ENCODE peak calls at places on chromosomes 16 and 17, in nine cellular contexts. Y is tibial nerve; D is H1; S is activated CD8-positive, alpha-beta T cell treated with anti-CD3 and anti-CD28 coated beads, Interleukin-2, amount 10 ng/mL, durations not matched to agents 7 days and 5 days; N is NCI-H510A; J is iris pigment epithelial cell; E is globus pallidus; B is DMS153; T is EL. U is an unnamed sample.

GRCh38 chr17:51083976-51084375 is 36.7 kb downstream of the SPAG9 start:
- DNase-seq in Y (no peak), D (no peak), S (no peak), N (no peak), J (no peak), E (no peak), B (no peak), T (no peak), U (no peak)

GRCh38 chr16:54171855-54172537 is 114.6 kb downstream of the IRX3 start:
- DNase-seq in Y (no peak), D (no peak), S (no peak), N (no peak), J (peak; percentile 84), E (no peak), B (no peak), T (peak; percentile 50), U (peak; percentile 49)

GRCh38 chr17:50739098-50739497 is 19.7 kb downstream of the LUC7L3 start:
- DNase-seq in Y (no peak), D (no peak), S (no peak), N (no peak), J (no peak), E (no peak), B (no peak), T (no peak), U (no peak)

GRCh38 chr16:87304951-87305350 is 12.2 kb downstream of the C16orf95 start:
- DNase-seq in Y (no peak), D (no peak), S (no peak), N (no peak), J (no peak), E (no peak), B (no peak), T (no peak), U (no peak)

GRCh38 chr16:68033101-68033500 is 10.0 kb downstream of the DUS2 start:
- DNase-seq in Y (no peak), D (no peak), S (no peak), N (no peak), J (no peak), E (no peak), B (no peak), T (peak; percentile 14), U (no peak)

GRCh38 chr17:4534515-4534914 is 20.7 kb downstream of the MYBBP1A start:
- DNase-seq in Y (no peak), D (no peak), S (no peak), N (no peak), J (no peak), E (no peak), B (no peak), T (no peak), U (no peak)

GRCh38 chr17:32769846-32770245 is 107.1 kb downstream of the MYO1D start:
- DNase-seq in Y (no peak), D (no peak), S (no peak), N (no peak), J (no peak), E (no peak), B (no peak), T (no peak), U (no peak)

GRCh38 chr16:19338335-19338734 is 52.8 kb downstream of the CLEC19A start:
- DNase-seq in Y (no peak), D (no peak), S (no peak), N (no peak), J (no peak), E (no peak), B (no peak), T (no peak), U (no peak)

GRCh38 chr16:47732122-47732805 is 271.1 kb downstream of the PHKB start:
- DNase-seq in Y (no peak), D (peak; percentile 13), S (peak; percentile 50), N (no peak), J (peak; percentile 95), E (no peak), B (no peak), T (peak; percentile 90), U (peak; percentile 45)

GRCh38 chr17:5872831-5873230 is 197.3 kb upstream of the WSCD1 start:
- DNase-seq in Y (no peak), D (no peak), S (no peak), N (no peak), J (no peak), E (no peak), B (no peak), T (no peak), U (no peak)

GRCh38 chr17:28928061-28928460 is 23.3 kb downstream of the PHF12 start:
- DNase-seq in Y (no peak), D (no peak), S (no peak), N (no peak), J (peak; percentile 77), E (no peak), B (no peak), T (peak; percentile 68), U (no peak)

GRCh38 chr16:74099530-74099929 is 197.1 kb upstream of the PSMD7 start:
- DNase-seq in Y (no peak), D (no peak), S (no peak), N (no peak), J (no peak), E (no peak), B (no peak), T (no peak), U (no peak)

GRCh38 chr17:77346765-77347164 is 206.0 kb downstream of the SEC14L1 start:
- DNase-seq in Y (no peak), D (no peak), S (no peak), N (no peak), J (no peak), E (no peak), B (no peak), T (no peak), U (no peak)

GRCh38 chr17:5592382-5592781 is 8.1 kb upstream of the NLRP1 start:
- DNase-seq in Y (no peak), D (no peak), S (no peak), N (no peak), J (peak; percentile 41), E (peak; percentile 72), B (no peak), T (peak; percentile 49), U (peak; percentile 28)

GRCh38 chr16:75591001-75591852 is 25.0 kb downstream of the GABARAPL2 start:
- DNase-seq in Y (peak; percentile 28), D (no peak), S (no peak), N (no peak), J (peak; percentile 90), E (peak; percentile 70), B (no peak), T (no peak), U (peak; percentile 60)

GRCh38 chr16:30895592-30896202 is 717 bp upstream of the CTF1 start:
- DNase-seq in Y (no peak), D (no peak), S (no peak), N (no peak), J (no peak), E (no peak), B (peak; percentile 43), T (no peak), U (no peak)

GRCh38 chr17:77530591-77530990 is 389.8 kb downstream of the SEC14L1 start:
- DNase-seq in Y (no peak), D (no peak), S (no peak), N (no peak), J (no peak), E (no peak), B (no peak), T (no peak), U (no peak)

GRCh38 chr17:79932446-79932845 is 93.2 kb upstream of the CBX4 start:
- DNase-seq in Y (no peak), D (no peak), S (no peak), N (no peak), J (no peak), E (no peak), B (no peak), T (no peak), U (no peak)

GRCh38 chr17:32914181-32914580 is 13.8 kb upstream of the TMEM98 start:
- DNase-seq in Y (no peak), D (no peak), S (no peak), N (no peak), J (no peak), E (no peak), B (no peak), T (no peak), U (no peak)

GRCh38 chr17:57295526-57296023 is 39.3 kb downstream of the MSI2 start:
- DNase-seq in Y (no peak), D (no peak), S (no peak), N (no peak), J (peak; percentile 67), E (no peak), B (no peak), T (peak; percentile 70), U (no peak)

GRCh38 chr17:27322026-27322425 is 28.1 kb downstream of the WSB1 start:
- DNase-seq in Y (no peak), D (no peak), S (no peak), N (no peak), J (no peak), E (no peak), B (no peak), T (no peak), U (no peak)

GRCh38 chr17:7323731-7324437 is 5.3 kb downstream of the NEURL4 start:
- DNase-seq in Y (peak; percentile 41), D (peak; percentile 47), S (peak; percentile 71), N (no peak), J (no peak), E (no peak), B (no peak), T (peak; percentile 52), U (peak; percentile 78)

GRCh38 chr16:62903961-62904502 is 867.8 kb upstream of the CDH8 start:
- DNase-seq in Y (no peak), D (no peak), S (no peak), N (no peak), J (no peak), E (no peak), B (no peak), T (no peak), U (no peak)

GRCh38 chr17:45573915-45574314 is 83.4 kb upstream of the PLEKHM1 start:
- DNase-seq in Y (no peak), D (no peak), S (no peak), N (no peak), J (no peak), E (no peak), B (no peak), T (peak; percentile 21), U (no peak)

GRCh38 chr17:35022536-35023063 is 40.9 kb downstream of the RFFL start:
- DNase-seq in Y (peak; percentile 38), D (no peak), S (peak; percentile 87), N (peak; percentile 13), J (peak; percentile 94), E (peak; percentile 97), B (peak; percentile 64), T (peak; percentile 88), U (peak; percentile 86)

GRCh38 chr17:49472527-49472926 is 22.6 kb upstream of the NGFR start:
- DNase-seq in Y (no peak), D (no peak), S (no peak), N (no peak), J (no peak), E (no peak), B (no peak), T (no peak), U (no peak)

GRCh38 chr17:42709561-42709960 is 27.2 kb downstream of the CNTNAP1 start:
- DNase-seq in Y (no peak), D (no peak), S (no peak), N (no peak), J (no peak), E (no peak), B (no peak), T (no peak), U (no peak)

GRCh38 chr17:35046740-35047283 is 16.7 kb downstream of the RFFL start:
- DNase-seq in Y (no peak), D (no peak), S (peak; percentile 78), N (no peak), J (peak; percentile 89), E (no peak), B (no peak), T (no peak), U (no peak)